ENCODE peak calls at places on chromosomes 6 and 20, in four cellular contexts. M is kidney; H is GM12865; J is CD8-positive, alpha-beta memory T cell. E is an unnamed sample.

GRCh38 chr6:152428126-152428525 is 209.0 kb downstream of the SYNE1 start:
- DNase-seq in M (no peak), H (no peak), J (no peak), E (no peak)

GRCh38 chr6:31922942-31923341 is 4.6 kb upstream of the C2 start:
- DNase-seq in M (no peak), H (peak; percentile 45), J (no peak), E (no peak)

GRCh38 chr6:128870751-128871150 is 12.2 kb upstream of the LAMA2 start:
- DNase-seq in M (no peak), H (no peak), J (no peak), E (no peak)

GRCh38 chr6:7311920-7312615 is 931 bp downstream of the SSR1 start:
- DNase-seq in M (no peak), H (peak; percentile 35), J (no peak), E (no peak)

GRCh38 chr20:61493798-61494305 is 241.8 kb downstream of the CDH4 start:
- DNase-seq in M (no peak), H (no peak), J (no peak), E (no peak)

GRCh38 chr6:117473401-117473800 is 9.1 kb upstream of the DCBLD1 start:
- DNase-seq in M (no peak), H (no peak), J (no peak), E (no peak)

GRCh38 chr6:2871102-2871501 is 29.4 kb upstream of the SERPINB1 start:
- DNase-seq in M (no peak), H (no peak), J (no peak), E (no peak)

GRCh38 chr20:6606651-6607050 is 160.8 kb upstream of the BMP2 start:
- DNase-seq in M (no peak), H (no peak), J (no peak), E (no peak)

GRCh38 chr6:90788781-90789180 is 201.9 kb upstream of the MAP3K7 start:
- DNase-seq in M (no peak), H (no peak), J (no peak), E (no peak)

GRCh38 chr6:160437153-160437552 is 89.0 kb downstream of the SLC22A3 start:
- DNase-seq in M (no peak), H (no peak), J (no peak), E (no peak)

GRCh38 chr6:82246802-82247633 is 526 bp downstream of the IBTK start:
- DNase-seq in M (no peak), H (peak; percentile 66), J (no peak), E (peak; percentile 16)

GRCh38 chr20:16007164-16007563 is 566.1 kb downstream of the KIF16B start:
- DNase-seq in M (no peak), H (peak; percentile 85), J (no peak), E (no peak)

GRCh38 chr6:66866801-66867200 is 1159.8 kb upstream of the EYS start:
- DNase-seq in M (no peak), H (no peak), J (no peak), E (no peak)

GRCh38 chr6:109713097-109713496 is 22.0 kb downstream of the FIG4 start:
- DNase-seq in M (peak; percentile 45), H (no peak), J (no peak), E (no peak)

GRCh38 chr6:43076093-43076927 is at the start of gene PTK7:
- DNase-seq in M (peak; percentile 90), H (no peak), J (no peak), E (peak; percentile 64)

GRCh38 chr6:43076928-43077809 is 1.1 kb downstream of the PTK7 start:
- DNase-seq in M (peak; percentile 83), H (no peak), J (no peak), E (no peak)

GRCh38 chr6:43077981-43078411 is 1.9 kb downstream of the PTK7 start:
- DNase-seq in M (peak; percentile 61), H (no peak), J (no peak), E (no peak)

GRCh38 chr6:43075791-43076092 is 372 bp upstream of the PTK7 start:
- DNase-seq in M (no peak), H (no peak), J (no peak), E (no peak)

DNA sequence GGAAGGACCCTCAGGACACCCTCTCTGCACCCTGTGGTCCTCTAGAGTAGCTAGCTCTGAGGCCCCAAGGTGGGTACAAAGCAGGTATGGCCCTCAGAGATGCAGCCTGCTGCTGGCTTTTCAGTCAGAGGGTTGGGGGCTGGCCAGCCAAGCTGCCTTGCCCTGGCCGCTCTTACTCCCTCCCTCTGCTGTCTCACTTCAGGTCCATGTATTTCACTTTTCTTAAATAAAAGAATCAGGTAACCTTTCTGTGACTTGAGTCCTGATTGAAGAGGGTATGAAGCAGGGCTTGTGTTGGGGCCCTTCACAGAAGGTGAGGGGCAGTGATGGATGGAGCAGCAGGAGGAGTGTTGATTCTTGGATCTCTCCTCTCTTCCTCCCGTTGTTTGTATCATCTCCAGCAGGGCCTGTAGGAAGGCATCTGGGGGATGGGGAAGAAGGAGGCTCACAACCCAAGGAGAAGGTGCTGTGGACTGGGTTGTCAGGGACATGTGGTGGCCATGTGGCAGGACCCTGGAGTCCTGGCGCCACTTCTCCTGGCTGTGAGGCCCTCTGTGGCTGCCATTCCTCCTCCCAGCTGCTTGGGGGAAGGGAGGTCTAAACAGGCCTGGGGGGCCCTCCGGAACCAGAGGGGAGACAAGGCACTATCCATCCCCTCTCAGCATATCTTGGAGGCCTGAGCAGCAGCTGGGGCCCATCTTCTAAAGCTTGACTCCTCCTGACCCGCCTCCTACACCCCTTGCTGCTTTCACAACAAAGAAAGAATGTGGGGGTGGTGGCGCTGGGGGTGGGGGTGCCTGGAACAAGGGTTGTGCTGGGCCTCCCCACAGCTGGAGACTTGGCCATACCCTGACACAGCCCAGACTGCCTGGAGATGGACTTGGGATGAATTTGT is 1.0 kb upstream of the PTK7 start:
- DNase-seq in M (peak; percentile 82), H (no peak), J (no peak), E (no peak)
- H3K4me3 ChIP-seq in M (no peak overlapping the region), H (no peak overlapping the region), J (no peak overlapping the region), E (no peak overlapping the region)

DNA sequence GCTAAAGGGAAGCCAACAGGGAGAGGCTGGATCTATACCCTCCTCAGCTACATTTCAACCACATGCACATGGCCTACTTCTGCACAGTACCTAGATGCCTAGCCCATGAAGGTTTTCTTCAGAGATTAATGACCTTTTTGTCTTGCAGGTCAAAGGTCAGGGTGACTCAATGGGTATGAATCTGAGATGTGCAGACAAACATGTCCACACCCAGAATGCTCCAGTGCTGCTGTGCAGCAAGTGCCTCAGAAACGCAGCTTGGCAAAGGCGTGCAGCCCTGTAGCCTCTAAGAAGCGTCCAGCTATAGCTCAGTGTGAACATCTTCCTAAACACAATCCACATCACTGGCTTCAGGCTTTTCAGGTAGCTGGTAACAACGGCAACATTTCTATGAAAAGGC is 24.4 kb downstream of the MAP1LC3A start:
- DNase-seq in M (no peak), H (no peak), J (no peak), E (no peak)
- H3K4me3 ChIP-seq in M (no peak overlapping the region), H (no peak overlapping the region), J (no peak overlapping the region), E (no peak overlapping the region)

DNA sequence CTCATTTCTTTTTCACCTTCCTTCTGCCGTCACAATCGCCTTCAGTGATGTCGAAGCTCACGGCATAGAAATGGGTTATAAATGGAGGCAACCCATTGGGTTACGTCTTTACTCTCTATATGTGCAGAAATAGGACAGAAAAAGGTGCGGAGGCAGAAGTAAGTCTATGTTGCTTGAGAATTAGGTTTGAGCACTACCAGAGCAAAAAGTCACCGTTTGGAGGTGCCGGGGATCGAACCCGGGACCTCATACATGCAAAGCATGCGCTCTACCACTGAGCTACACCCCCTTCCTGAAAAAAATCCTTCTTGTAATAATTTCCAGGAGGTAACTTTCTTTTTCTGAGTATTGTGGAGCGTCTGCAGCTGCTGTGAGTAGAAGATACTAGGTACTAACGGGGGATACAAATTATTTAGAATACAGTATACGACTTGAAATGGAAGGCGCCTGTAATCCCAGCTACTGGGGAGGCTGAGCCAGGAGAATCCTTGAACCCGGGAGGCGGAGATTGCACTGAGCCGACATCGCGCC is 134.2 kb downstream of the TRIM27 start:
- DNase-seq in M (no peak), H (peak; percentile 71), J (no peak), E (peak; percentile 69)
- H3K4me3 ChIP-seq in M (no peak overlapping the region), H (peak overlapping the region; percentile 58), J (no peak overlapping the region), E (peak overlapping the region; percentile 54)

DNA sequence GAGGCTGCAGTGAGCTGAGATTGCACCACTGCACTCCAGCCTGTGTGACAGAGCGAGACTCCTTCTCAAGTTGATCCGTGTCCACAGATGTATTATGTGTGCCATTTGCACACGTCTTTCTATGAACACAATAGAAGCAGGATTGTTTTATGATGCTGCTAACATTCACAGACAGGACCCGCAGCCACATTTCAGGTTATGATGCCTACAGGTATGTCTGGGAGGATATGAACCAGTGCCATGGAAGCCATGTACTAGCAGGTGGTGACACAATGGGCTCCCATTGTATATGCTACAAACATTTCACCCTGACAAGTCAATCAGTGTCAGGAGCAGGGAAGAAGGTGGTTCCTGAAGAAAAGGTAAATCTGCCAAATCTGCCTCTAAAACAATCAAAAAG is 4.3 kb downstream of the TRAM2 start:
- DNase-seq in M (no peak), H (no peak), J (no peak), E (no peak)
- H3K4me3 ChIP-seq in M (no peak overlapping the region), H (no peak overlapping the region), J (no peak overlapping the region), E (no peak overlapping the region)

GRCh38 chr6:73581293-73581692 is 60.5 kb upstream of the EEF1A1 start:
- DNase-seq in M (no peak), H (no peak), J (no peak), E (no peak)
- H3K4me3 ChIP-seq in M (no peak overlapping the region), H (no peak overlapping the region), J (no peak overlapping the region), E (no peak overlapping the region)

GRCh38 chr20:4667836-4668235 is 53.9 kb upstream of the PRND start:
- DNase-seq in M (no peak), H (no peak), J (no peak), E (no peak)

GRCh38 chr20:4665591-4665990 is 56.1 kb upstream of the PRND start:
- DNase-seq in M (no peak), H (no peak), J (no peak), E (no peak)

GRCh38 chr20:4667371-4667773 is 54.3 kb upstream of the PRND start:
- DNase-seq in M (no peak), H (no peak), J (no peak), E (no peak)

GRCh38 chr20:4664691-4665360 is 56.9 kb upstream of the PRND start:
- DNase-seq in M (no peak), H (no peak), J (no peak), E (no peak)

GRCh38 chr20:4666001-4666470 is 55.7 kb upstream of the PRND start:
- DNase-seq in M (no peak), H (peak; percentile 18), J (peak; percentile 50), E (peak; percentile 59)
- H3K4me3 ChIP-seq in M (no peak overlapping the region), H (no peak overlapping the region), J (peak overlapping the region; percentile 26), E (no peak overlapping the region)

DNA sequence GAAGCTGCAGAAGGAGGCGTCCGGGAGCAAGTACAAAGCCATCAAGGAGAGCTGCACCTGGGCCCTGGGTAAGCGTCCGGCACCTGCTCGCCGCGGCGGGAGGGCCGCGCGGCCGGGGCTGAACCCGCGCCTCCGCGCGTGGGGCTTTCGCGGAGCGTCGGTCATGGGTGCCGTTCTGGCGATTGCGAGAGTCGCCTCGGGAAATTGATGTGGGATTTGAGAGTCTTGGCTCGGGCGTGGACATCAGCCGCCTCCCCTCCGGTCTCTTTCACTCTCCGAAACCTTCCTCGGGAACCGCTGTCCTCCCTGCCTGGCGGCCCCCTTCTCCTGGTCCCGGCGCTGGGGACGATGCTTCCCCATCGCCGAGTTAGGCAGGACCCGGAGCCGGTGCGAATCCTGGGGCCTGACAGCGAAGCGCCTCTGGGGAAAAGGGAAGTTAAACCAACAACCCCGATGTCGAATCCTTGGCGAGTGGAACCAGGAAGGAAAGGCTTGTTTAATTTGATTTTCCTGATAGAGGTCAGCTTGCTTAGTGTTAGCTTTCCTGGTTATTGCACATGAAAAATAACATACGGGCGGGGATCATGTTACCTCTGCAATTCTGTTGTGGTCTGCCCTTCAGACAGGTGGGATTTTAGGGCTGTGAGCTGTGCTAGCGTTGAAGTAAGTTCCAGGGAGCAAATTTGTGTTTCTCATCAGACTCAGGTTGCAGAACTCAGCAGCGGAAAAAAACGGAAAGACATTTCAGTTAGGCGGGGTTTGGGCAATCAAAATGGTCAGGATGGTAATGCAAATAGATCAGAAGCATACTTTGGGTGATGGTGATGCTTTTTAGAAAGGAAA is 586 bp downstream of the ARFGEF3 start:
- DNase-seq in M (no peak), H (no peak), J (no peak), E (no peak)
- H3K4me3 ChIP-seq in M (peak overlapping the region; percentile 59), H (peak overlapping the region; percentile 49), J (peak overlapping the region; percentile 39), E (no peak overlapping the region)